ENCODE peak calls at places on chromosomes 3 and 15, in six cellular contexts. Q is upper lobe of left lung, R is transverse colon, O is HCT116, K is adrenal gland, S is right lobe of liver. I is an unnamed sample.

GRCh38 chr3:72891053-72891855 is 3.4 kb downstream of the GXYLT2 start:
- DNase-seq in Q (no peak), R (peak; percentile 18), O (no peak), K (peak; percentile 69), S (no peak), I (no peak)

GRCh38 chr3:111077384-111077783 is 5.8 kb downstream of the NECTIN3 start:
- DNase-seq in Q (no peak), R (no peak), O (no peak), K (no peak), S (no peak), I (no peak)

GRCh38 chr3:141828487-141829284 is 47.8 kb upstream of the ATP1B3 start:
- DNase-seq in Q (no peak), R (peak; percentile 78), O (no peak), K (peak; percentile 58), S (no peak), I (no peak)

GRCh38 chr3:153599685-153600084 is 437.7 kb downstream of the RAP2B start:
- DNase-seq in Q (no peak), R (no peak), O (peak; percentile 54), K (no peak), S (peak; percentile 48), I (no peak)

GRCh38 chr3:39191773-39192172 is 622 bp downstream of the XIRP1 start:
- DNase-seq in Q (no peak), R (no peak), O (no peak), K (no peak), S (no peak), I (no peak)

GRCh38 chr3:194104041-194104751 is 31.8 kb upstream of the HES1 start:
- DNase-seq in Q (peak; percentile 49), R (no peak), O (no peak), K (no peak), S (no peak), I (no peak)

GRCh38 chr3:188390347-188390718 is 236.4 kb downstream of the LPP start:
- DNase-seq in Q (peak; percentile 10), R (no peak), O (no peak), K (no peak), S (no peak), I (no peak)

GRCh38 chr15:52731732-52732470 is 52.7 kb upstream of the ATOSA start:
- DNase-seq in Q (no peak), R (no peak), O (no peak), K (no peak), S (no peak), I (no peak)

GRCh38 chr15:67820992-67821783 is 4.1 kb upstream of the SKOR1 start:
- DNase-seq in Q (peak; percentile 88), R (peak; percentile 32), O (no peak), K (no peak), S (no peak), I (no peak)

GRCh38 chr3:182500294-182500693 is 293.0 kb upstream of the ATP11B start:
- DNase-seq in Q (no peak), R (no peak), O (no peak), K (no peak), S (no peak), I (no peak)

GRCh38 chr3:194128202-194128907 is 7.6 kb upstream of the HES1 start:
- DNase-seq in Q (no peak), R (no peak), O (no peak), K (no peak), S (no peak), I (no peak)

GRCh38 chr15:67080118-67080899 is 14.9 kb downstream of the SMAD3 start:
- DNase-seq in Q (peak; percentile 58), R (no peak), O (no peak), K (peak; percentile 83), S (no peak), I (no peak)

GRCh38 chr3:172625404-172625803 is 85.5 kb downstream of the NCEH1 start:
- DNase-seq in Q (no peak), R (no peak), O (no peak), K (no peak), S (no peak), I (no peak)

GRCh38 chr3:127692501-127693335 is 20.0 kb downstream of the ABTB1 start:
- DNase-seq in Q (no peak), R (no peak), O (no peak), K (no peak), S (peak; percentile 6), I (no peak)

GRCh38 chr3:113249111-113249510 is 37.8 kb downstream of the BOC start:
- DNase-seq in Q (no peak), R (no peak), O (no peak), K (peak; percentile 79), S (no peak), I (no peak)

GRCh38 chr3:128555098-128555825 is 62.3 kb upstream of the GATA2 start:
- DNase-seq in Q (peak; percentile 90), R (peak; percentile 16), O (no peak), K (peak; percentile 79), S (peak; percentile 42), I (no peak)

GRCh38 chr3:147393261-147393964 is 12.9 kb downstream of the ZIC4 start:
- DNase-seq in Q (peak; percentile 73), R (no peak), O (no peak), K (no peak), S (peak; percentile 82), I (no peak)

GRCh38 chr3:27914199-27914598 is 192.1 kb upstream of the EOMES start:
- DNase-seq in Q (no peak), R (no peak), O (no peak), K (no peak), S (no peak), I (no peak)

GRCh38 chr3:49158108-49158709 is 7.9 kb downstream of the CCDC71 start:
- DNase-seq in Q (no peak), R (peak; percentile 64), O (peak; percentile 28), K (peak; percentile 67), S (peak; percentile 45), I (no peak)

GRCh38 chr15:79736435-79737000 is 160.3 kb downstream of the MTHFS start:
- DNase-seq in Q (no peak), R (no peak), O (no peak), K (no peak), S (no peak), I (no peak)

GRCh38 chr3:124409650-124410275 is 320.5 kb upstream of the UMPS start:
- DNase-seq in Q (no peak), R (no peak), O (no peak), K (no peak), S (no peak), I (no peak)

GRCh38 chr3:124401841-124402240 is 328.4 kb upstream of the UMPS start:
- DNase-seq in Q (no peak), R (no peak), O (no peak), K (no peak), S (no peak), I (no peak)

GRCh38 chr3:158961497-158961896 is 159.6 kb downstream of the MFSD1 start:
- DNase-seq in Q (no peak), R (no peak), O (no peak), K (no peak), S (no peak), I (no peak)

GRCh38 chr15:55221090-55222011 is 24.6 kb upstream of the RSL24D1 start:
- DNase-seq in Q (no peak), R (no peak), O (no peak), K (no peak), S (no peak), I (no peak)

GRCh38 chr3:57961828-57962447 is 46.3 kb upstream of the FLNB start:
- DNase-seq in Q (no peak), R (no peak), O (peak; percentile 56), K (no peak), S (no peak), I (no peak)

GRCh38 chr3:129224984-129225393 is 24.4 kb upstream of the COPG1 start:
- DNase-seq in Q (no peak), R (peak; percentile 83), O (no peak), K (peak; percentile 97), S (peak; percentile 90), I (no peak)

GRCh38 chr3:164306042-164306441 is 772.3 kb downstream of the SI start:
- DNase-seq in Q (no peak), R (peak; percentile 10), O (no peak), K (no peak), S (no peak), I (no peak)

GRCh38 chr3:34394978-34395748 is 596.7 kb downstream of the PDCD6IP start:
- DNase-seq in Q (no peak), R (no peak), O (no peak), K (no peak), S (no peak), I (no peak)
- TF ChIP-seq CTCF in Q (no peak), R (no peak), O (no peak), K (no peak), S (no peak), I (no peak)

DNA sequence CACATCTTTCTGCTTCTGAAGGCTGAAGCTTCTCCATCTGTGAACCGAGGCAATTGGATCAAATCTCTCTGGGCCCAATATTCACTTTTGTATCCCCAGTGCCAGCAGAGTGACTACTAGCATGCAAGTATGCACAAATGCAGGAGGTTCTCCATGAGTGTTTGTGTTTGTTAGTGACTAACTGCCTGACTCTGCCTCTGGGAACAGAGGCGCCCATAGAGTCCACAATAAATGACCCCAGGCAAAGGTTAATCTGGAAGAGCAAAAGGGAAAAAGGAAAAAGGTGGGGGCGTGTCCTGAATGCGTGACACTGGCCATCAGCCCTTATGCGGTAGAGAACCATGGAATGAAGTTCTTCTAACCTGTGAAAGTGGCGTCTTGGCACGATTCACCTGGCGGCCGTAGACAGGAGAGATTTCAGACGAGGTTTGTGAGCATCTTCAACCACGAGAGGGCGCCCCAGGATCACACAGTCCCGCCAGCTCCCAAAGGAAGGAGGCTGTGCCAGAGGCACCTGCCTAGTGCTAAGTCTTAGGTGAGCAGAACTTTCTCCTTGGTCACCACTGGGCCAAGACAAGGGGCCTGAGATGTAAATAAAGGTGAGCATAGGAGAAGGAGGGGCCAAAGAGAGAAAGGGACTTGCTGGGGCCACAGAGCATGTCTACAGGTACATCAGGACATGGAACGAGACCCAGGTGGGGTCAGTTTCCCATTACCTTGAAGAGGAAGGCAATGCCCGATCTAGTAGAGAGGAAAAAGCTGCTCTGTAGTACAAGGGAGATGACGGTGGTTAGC is 44.2 kb downstream of the RBPMS2 start:
- DNase-seq in Q (no peak), R (peak; percentile 91), O (peak; percentile 75), K (peak; percentile 95), S (peak; percentile 84), I (no peak)
- TF ChIP-seq POLR2A in Q (no peak), R (no peak), O (no peak), K (no peak), S (no peak), I (no peak)

DNA sequence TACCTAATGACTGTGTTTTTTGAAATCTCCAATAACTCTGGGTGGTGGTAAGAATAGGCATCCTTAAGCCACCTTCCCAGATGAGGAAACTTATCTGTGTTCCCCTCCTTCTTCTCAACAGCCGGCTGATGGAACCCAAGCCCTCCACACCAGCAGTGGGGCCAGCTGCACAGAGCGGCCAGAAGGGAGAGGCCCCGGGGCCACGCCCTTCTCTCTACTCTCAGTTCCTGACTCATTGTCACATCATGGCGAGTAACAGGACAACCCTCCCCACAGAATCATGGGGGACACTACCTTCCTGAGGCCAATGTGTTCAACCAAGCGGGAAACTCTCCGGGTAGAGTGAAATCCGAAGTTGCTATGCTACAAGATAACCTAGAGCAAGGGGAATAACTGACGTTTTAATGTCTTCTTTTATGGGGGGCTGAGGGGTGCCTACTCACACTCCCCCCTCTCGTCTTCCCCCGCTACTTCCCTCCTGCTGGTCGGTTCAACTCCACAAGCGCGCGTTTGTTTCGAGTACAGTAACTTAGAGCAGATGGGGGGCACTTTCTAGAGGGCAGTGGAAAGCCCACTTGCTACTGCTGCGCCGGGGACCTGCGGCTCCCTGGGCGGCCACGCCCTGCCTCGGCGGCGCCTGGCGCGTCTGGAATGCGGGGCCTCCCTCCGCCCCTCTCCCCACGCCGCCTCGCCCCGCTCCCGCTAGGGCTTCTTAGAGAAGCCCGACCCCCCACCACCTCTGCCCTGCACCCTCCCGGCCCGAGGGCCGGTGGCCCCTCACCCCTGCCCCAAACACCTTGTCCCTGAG is 618 bp downstream of the ANXA2 start:
- DNase-seq in Q (peak; percentile 94), R (peak; percentile 86), O (no peak), K (peak; percentile 79), S (peak; percentile 55), I (no peak)
- TF ChIP-seq CTCF in Q (no peak), R (no peak), O (no peak), K (no peak), S (no peak), I (no peak)

GRCh38 chr15:96893159-96893906 is 562.8 kb downstream of the NR2F2 start:
- DNase-seq in Q (no peak), R (no peak), O (no peak), K (peak; percentile 52), S (no peak), I (no peak)
- TF ChIP-seq POLR2A in Q (no peak), R (no peak), O (no peak), K (no peak), S (no peak), I (no peak)